ENCODE peak calls at places on chromosomes 2 and 18, in eight cellular contexts. C is COR-L47; M is H54; U is activated CD4-positive, CD25-positive, alpha-beta regulatory T cell treated with anti-CD3 and anti-CD28 coated beads, Interleukin-2, amount 50 U/mL, for 72 hours; I is activated T-cell treated with anti-CD3 and anti-CD28 coated beads for 24 hours; X is right cardiac atrium; F is HCEC 1CT; R is activated CD8-positive, alpha-beta memory T cell treated with anti-CD3 and anti-CD28 coated beads, Interleukin-2, amount 50 U/mL, for 4 hours. D is an unnamed sample.

GRCh38 chr18:27298215-27298804 is 113.2 kb upstream of the CHST9 start:
- DNase-seq in C (peak; percentile 36), M (no peak), U (no peak), I (no peak), X (no peak), F (no peak), R (no peak), D (peak; percentile 53)

GRCh38 chr2:109129356-109129920 is 433 bp downstream of the SH3RF3 start:
- DNase-seq in C (no peak), M (no peak), U (peak; percentile 40), I (no peak), X (peak; percentile 85), F (peak; percentile 18), R (peak; percentile 44), D (no peak)

GRCh38 chr2:105773568-105773967 is 28.9 kb downstream of the NCK2 start:
- DNase-seq in C (peak; percentile 18), M (no peak), U (no peak), I (no peak), X (no peak), F (no peak), R (no peak), D (no peak)

GRCh38 chr2:43318791-43319190 is 92.4 kb upstream of the ZFP36L2 start:
- DNase-seq in C (peak; percentile 24), M (no peak), U (no peak), I (no peak), X (no peak), F (peak; percentile 49), R (no peak), D (no peak)

GRCh38 chr18:80171190-80171872 is 62.3 kb downstream of the ADNP2 start:
- DNase-seq in C (peak; percentile 13), M (peak; percentile 32), U (peak; percentile 73), I (no peak), X (peak; percentile 83), F (peak; percentile 54), R (peak; percentile 61), D (no peak)

GRCh38 chr2:6082619-6083018 is 390.4 kb downstream of the SOX11 start:
- DNase-seq in C (no peak), M (no peak), U (no peak), I (no peak), X (no peak), F (no peak), R (no peak), D (no peak)

GRCh38 chr18:47120428-47120827 is 29.9 kb downstream of the HDHD2 start:
- DNase-seq in C (no peak), M (no peak), U (no peak), I (peak; percentile 5), X (no peak), F (no peak), R (no peak), D (peak; percentile 11)

GRCh38 chr2:191020742-191021381 is 6.9 kb upstream of the STAT1 start:
- DNase-seq in C (no peak), M (no peak), U (peak; percentile 60), I (peak; percentile 44), X (peak; percentile 43), F (peak; percentile 90), R (peak; percentile 31), D (peak; percentile 81)

GRCh38 chr2:102619414-102620319 is at the start of gene SLC9A2:
- DNase-seq in C (no peak), M (no peak), U (no peak), I (no peak), X (peak; percentile 48), F (no peak), R (no peak), D (peak; percentile 68)

GRCh38 chr2:29014331-29014730 is 33.2 kb downstream of the TOGARAM2 start:
- DNase-seq in C (no peak), M (no peak), U (peak; percentile 41), I (no peak), X (peak; percentile 51), F (no peak), R (no peak), D (no peak)

GRCh38 chr2:107068069-107068468 is 182.1 kb upstream of the ST6GAL2 start:
- DNase-seq in C (no peak), M (no peak), U (no peak), I (no peak), X (no peak), F (no peak), R (no peak), D (no peak)

GRCh38 chr2:71880846-71881610 is 266.6 kb downstream of the CYP26B1 start:
- DNase-seq in C (no peak), M (peak; percentile 66), U (no peak), I (no peak), X (peak; percentile 89), F (peak; percentile 68), R (no peak), D (no peak)

GRCh38 chr2:135074216-135074615 is 22.1 kb downstream of the RAB3GAP1 start:
- DNase-seq in C (no peak), M (no peak), U (no peak), I (no peak), X (no peak), F (no peak), R (no peak), D (no peak)

GRCh38 chr18:36377626-36378025 is 80.1 kb downstream of the FHOD3 start:
- DNase-seq in C (no peak), M (no peak), U (no peak), I (no peak), X (no peak), F (no peak), R (no peak), D (no peak)

GRCh38 chr18:44214396-44214795 is 466.3 kb upstream of the SETBP1 start:
- DNase-seq in C (no peak), M (no peak), U (no peak), I (no peak), X (no peak), F (no peak), R (no peak), D (no peak)

GRCh38 chr18:34224423-34225217 is at the start of gene NOL4:
- DNase-seq in C (peak; percentile 100), M (no peak), U (no peak), I (no peak), X (peak; percentile 43), F (no peak), R (no peak), D (no peak)

GRCh38 chr2:204763974-204764703 is 218.9 kb downstream of the PARD3B start:
- DNase-seq in C (no peak), M (no peak), U (no peak), I (no peak), X (no peak), F (no peak), R (no peak), D (peak; percentile 40)

GRCh38 chr2:233342301-233342700 is 12.0 kb upstream of the DGKD start:
- DNase-seq in C (no peak), M (no peak), U (no peak), I (no peak), X (no peak), F (no peak), R (no peak), D (no peak)

GRCh38 chr2:225670111-225670974 is 270.8 kb downstream of the NYAP2 start:
- DNase-seq in C (no peak), M (no peak), U (no peak), I (no peak), X (no peak), F (peak; percentile 39), R (no peak), D (peak; percentile 35)

GRCh38 chr2:165773684-165774083 is 20.4 kb downstream of the GALNT3 start:
- DNase-seq in C (no peak), M (no peak), U (no peak), I (no peak), X (no peak), F (no peak), R (no peak), D (no peak)

GRCh38 chr2:9613291-9613690 is 17.5 kb downstream of the YWHAQ start:
- DNase-seq in C (no peak), M (no peak), U (no peak), I (no peak), X (no peak), F (peak; percentile 60), R (no peak), D (peak; percentile 29)

GRCh38 chr18:62372156-62372555 is 47.0 kb downstream of the TNFRSF11A start:
- DNase-seq in C (peak; percentile 58), M (no peak), U (no peak), I (no peak), X (no peak), F (no peak), R (no peak), D (no peak)

GRCh38 chr18:48836231-48836805 is 114.4 kb downstream of the SMAD7 start:
- DNase-seq in C (no peak), M (no peak), U (no peak), I (no peak), X (peak; percentile 29), F (no peak), R (no peak), D (no peak)

GRCh38 chr2:117199511-117199910 is 615.0 kb upstream of the DDX18 start:
- DNase-seq in C (no peak), M (no peak), U (no peak), I (no peak), X (no peak), F (no peak), R (no peak), D (no peak)

GRCh38 chr2:202790676-202791075 is 80.9 kb downstream of the ICA1L start:
- DNase-seq in C (no peak), M (no peak), U (no peak), I (no peak), X (no peak), F (no peak), R (no peak), D (no peak)

GRCh38 chr18:23862071-23862470 is 152.5 kb upstream of the TTC39C start:
- DNase-seq in C (no peak), M (peak; percentile 41), U (no peak), I (no peak), X (no peak), F (peak; percentile 53), R (no peak), D (no peak)

GRCh38 chr18:56168049-56168781 is 470.2 kb downstream of the TXNL1 start:
- DNase-seq in C (no peak), M (no peak), U (no peak), I (no peak), X (peak; percentile 80), F (peak; percentile 73), R (no peak), D (no peak)

D was measured in OCI-M1.